ENCODE peak calls at places on chromosome 9, in four cellular contexts. T is NCI-H1417, K is ureter, U is fibroblast of villous mesenchyme. J is an unnamed sample.

GRCh38 chr9:108347463-108348153 is 508.2 kb downstream of the ACTL7B start:
- DNase-seq in T (no peak), K (no peak), U (no peak), J (no peak)

GRCh38 chr9:69412741-69413150 is 87.7 kb downstream of the ENTREP1 start:
- DNase-seq in K (peak), U (peak), T (no peak), J (peak)

GRCh38 chr9:127055745-127056402 is 66.6 kb downstream of the ANGPTL2 start:
- DNase-seq in K (no peak), T (no peak), U (no peak), J (no peak)

GRCh38 chr9:134304306-134304705 is 21.9 kb upstream of the RXRA start:
- DNase-seq in T (no peak), U (no peak), K (no peak), J (no peak)

GRCh38 chr9:93219692-93220091 is 35.8 kb downstream of the WNK2 start:
- DNase-seq in U (no peak), T (no peak), K (no peak), J (no peak)

GRCh38 chr9:25716220-25716872 is 38.1 kb upstream of the TUSC1 start:
- DNase-seq in T (no peak), U (peak), K (peak), J (no peak)

GRCh38 chr9:90641868-90642558 is 611 bp downstream of the DIRAS2 start:
- DNase-seq in U (peak), T (peak), K (no peak), J (no peak)

GRCh38 chr9:18457498-18457897 is 16.5 kb upstream of the ADAMTSL1 start:
- DNase-seq in K (no peak), U (no peak), T (no peak), J (no peak)

GRCh38 chr9:78860806-78861475 is 564.0 kb downstream of the PSAT1 start:
- DNase-seq in K (no peak), U (peak), T (no peak), J (no peak)

GRCh38 chr9:135342206-135343130 is 137.1 kb upstream of the PPP1R26 start:
- DNase-seq in K (no peak), T (no peak), U (no peak), J (no peak)

GRCh38 chr9:106755727-106756126 is 107.2 kb upstream of the ZNF462 start:
- DNase-seq in K (no peak), T (no peak), U (no peak), J (no peak)

GRCh38 chr9:2615532-2615931 is 6.1 kb upstream of the VLDLR start:
- DNase-seq in K (no peak), T (no peak), U (no peak), J (no peak)

GRCh38 chr9:103617046-103617445 is 477.1 kb upstream of the SMC2 start:
- DNase-seq in T (no peak), K (no peak), U (no peak), J (no peak)

GRCh38 chr9:26012797-26013594 is 334.8 kb upstream of the TUSC1 start:
- DNase-seq in T (no peak), K (no peak), U (peak), J (no peak)

GRCh38 chr9:134026981-134027380 is 1.7 kb downstream of the BRD3OS start:
- DNase-seq in U (no peak), K (no peak), T (no peak), J (no peak)

GRCh38 chr9:88092699-88093359 is 45.4 kb downstream of the SPATA31C2 start:
- DNase-seq in T (no peak), K (no peak), U (peak), J (no peak)

GRCh38 chr9:133994359-133995011 is 2.4 kb upstream of the VAV2 start:
- DNase-seq in T (peak), K (peak), U (peak), J (peak)

GRCh38 chr9:98545041-98545440 is 163.7 kb downstream of the GABBR2 start:
- DNase-seq in T (no peak), K (no peak), U (no peak), J (no peak)

GRCh38 chr9:76846307-76846706 is 59.6 kb downstream of the PRUNE2 start:
- DNase-seq in U (no peak), K (no peak), T (no peak), J (no peak)

GRCh38 chr9:131503626-131504465 is 1.1 kb downstream of the POMT1 start:
- DNase-seq in T (no peak), U (peak), K (no peak), J (no peak)

GRCh38 chr9:16475257-16475656 is 395.2 kb downstream of the BNC2 start:
- DNase-seq in K (no peak), T (peak), U (no peak), J (no peak)

GRCh38 chr9:16150501-16150900 is 597.7 kb downstream of the CCDC171 start:
- DNase-seq in T (no peak), K (no peak), U (peak), J (no peak)

J was measured in left lobe of liver.